ENCODE peak calls at places on chromosomes 16 and 17, in five cellular contexts. K is A549, P is GM23248, J is Peyer's patch, D is H1. X is an unnamed sample.

GRCh38 chr17:5912927-5913565 is 157.1 kb upstream of the WSCD1 start:
- DNase-seq in K (no peak), P (no peak), J (no peak), D (no peak), X (no peak)

GRCh38 chr17:27246537-27246936 is 47.4 kb upstream of the WSB1 start:
- DNase-seq in K (no peak), P (no peak), J (no peak), D (no peak), X (no peak)

GRCh38 chr16:72493681-72494415 is 321.9 kb upstream of the PMFBP1 start:
- DNase-seq in K (no peak), P (peak; percentile 82), J (no peak), D (no peak), X (peak; percentile 38)

GRCh38 chr17:42252528-42253172 is 23.5 kb downstream of the STAT5B start:
- DNase-seq in K (no peak), P (peak; percentile 40), J (no peak), D (no peak), X (peak; percentile 70)

GRCh38 chr17:81976332-81977210 is 858 bp upstream of the ASPSCR1 start:
- DNase-seq in K (no peak), P (peak; percentile 27), J (peak; percentile 65), D (no peak), X (no peak)

GRCh38 chr17:76492989-76493501 is 8.2 kb downstream of the RHBDF2 start:
- DNase-seq in K (no peak), P (peak; percentile 76), J (peak; percentile 85), D (no peak), X (peak; percentile 94)

GRCh38 chr16:80704751-80705150 is 99.6 kb downstream of the CDYL2 start:
- DNase-seq in K (no peak), P (no peak), J (no peak), D (no peak), X (no peak)

GRCh38 chr16:88769617-88770458 is 15.2 kb downstream of the PIEZO1 start:
- DNase-seq in K (peak; percentile 66), P (peak; percentile 59), J (peak; percentile 67), D (peak; percentile 60), X (peak; percentile 50)

GRCh38 chr16:10509534-10510025 is 70.8 kb downstream of the EMP2 start:
- DNase-seq in K (peak; percentile 82), P (peak; percentile 85), J (peak; percentile 78), D (peak; percentile 33), X (peak; percentile 80)

GRCh38 chr17:41655611-41656111 is 31.3 kb upstream of the KRT17 start:
- DNase-seq in K (no peak), P (no peak), J (peak; percentile 93), D (no peak), X (no peak)

GRCh38 chr16:8686879-8687278 is 12.5 kb downstream of the ABAT start:
- DNase-seq in K (no peak), P (no peak), J (no peak), D (no peak), X (no peak)

GRCh38 chr17:57708401-57708800 is 36.7 kb downstream of the CCDC182 start:
- DNase-seq in K (no peak), P (peak; percentile 39), J (no peak), D (no peak), X (no peak)

GRCh38 chr17:334974-335481 is 17.6 kb downstream of the RPH3AL start:
- DNase-seq in K (no peak), P (no peak), J (no peak), D (no peak), X (no peak)

GRCh38 chr17:71828182-71828596 is 292.6 kb upstream of the SOX9 start:
- DNase-seq in K (no peak), P (peak; percentile 78), J (no peak), D (peak; percentile 97), X (no peak)

GRCh38 chr17:14308965-14309879 is 8.3 kb downstream of the HS3ST3B1 start:
- DNase-seq in K (peak; percentile 43), P (peak; percentile 96), J (peak; percentile 94), D (peak; percentile 97), X (peak; percentile 92)

GRCh38 chr17:82050152-82050760 is 1.4 kb downstream of the RFNG start:
- DNase-seq in K (no peak), P (no peak), J (no peak), D (no peak), X (no peak)

GRCh38 chr17:59763861-59764260 is 56.4 kb downstream of the VMP1 start:
- DNase-seq in K (no peak), P (peak; percentile 85), J (no peak), D (no peak), X (peak; percentile 90)

GRCh38 chr16:84759906-84760305 is 59.9 kb upstream of the CRISPLD2 start:
- DNase-seq in K (no peak), P (no peak), J (no peak), D (no peak), X (no peak)

GRCh38 chr17:39702901-39703893 is 3.3 kb downstream of the ERBB2 start:
- DNase-seq in K (peak; percentile 59), P (no peak), J (no peak), D (no peak), X (peak; percentile 63)

GRCh38 chr16:59973966-59974365 is 1239.8 kb upstream of the GOT2 start:
- DNase-seq in K (no peak), P (peak; percentile 1), J (no peak), D (no peak), X (no peak)

DNA sequence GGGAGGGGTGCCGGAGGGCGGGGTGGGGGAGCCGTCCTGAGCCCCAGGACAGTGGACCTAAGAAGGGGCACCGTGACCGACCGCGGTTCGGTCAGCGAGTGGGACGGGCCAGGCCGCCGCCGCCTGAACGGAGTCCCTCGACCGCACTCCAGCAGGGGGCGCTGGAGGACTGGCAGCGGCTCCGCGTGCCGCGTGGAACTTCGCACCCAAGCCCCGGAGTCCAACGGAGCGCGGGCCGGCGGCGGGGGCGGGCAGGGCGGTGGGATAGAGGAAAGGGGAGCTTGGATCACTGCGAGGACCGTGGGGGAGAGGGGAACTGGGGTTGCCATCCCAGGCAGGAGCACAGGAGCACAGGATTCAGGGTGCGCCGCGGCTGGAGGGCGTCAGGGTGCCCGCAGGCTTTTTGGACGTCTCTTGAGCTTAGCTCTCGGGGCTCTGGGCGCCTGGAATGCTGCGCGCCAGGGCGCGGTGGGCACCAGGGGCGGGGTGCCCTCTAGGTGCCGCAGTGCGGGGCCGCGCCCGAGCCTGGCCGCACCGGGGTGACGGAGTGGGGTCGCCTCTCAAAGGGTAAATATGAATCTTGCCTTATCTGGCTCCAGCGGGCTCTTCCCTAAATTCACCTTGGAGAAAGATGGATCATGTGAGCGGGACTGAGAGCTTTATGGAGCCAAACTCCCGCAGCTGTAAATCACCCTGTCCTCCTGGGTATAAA is 379 bp upstream of the OTOP2 start:
- DNase-seq in K (peak; percentile 92), P (peak; percentile 71), J (peak; percentile 86), D (no peak), X (peak; percentile 30)
- H3K4me3 ChIP-seq in K (peak overlapping the region; percentile 46), P (no peak overlapping the region), J (peak overlapping the region; percentile 47), D (peak overlapping the region; percentile 33), X (peak overlapping the region; percentile 27)

GRCh38 chr16:29876186-29876577 is 13.2 kb upstream of the CDIPT start:
- DNase-seq in K (no peak), P (no peak), J (no peak), D (peak; percentile 49), X (no peak)
- H3K4me3 ChIP-seq in K (peak overlapping the region; percentile 43), P (peak overlapping the region; percentile 50), J (peak overlapping the region; percentile 36), D (peak overlapping the region; percentile 48), X (peak overlapping the region; percentile 50)

DNA sequence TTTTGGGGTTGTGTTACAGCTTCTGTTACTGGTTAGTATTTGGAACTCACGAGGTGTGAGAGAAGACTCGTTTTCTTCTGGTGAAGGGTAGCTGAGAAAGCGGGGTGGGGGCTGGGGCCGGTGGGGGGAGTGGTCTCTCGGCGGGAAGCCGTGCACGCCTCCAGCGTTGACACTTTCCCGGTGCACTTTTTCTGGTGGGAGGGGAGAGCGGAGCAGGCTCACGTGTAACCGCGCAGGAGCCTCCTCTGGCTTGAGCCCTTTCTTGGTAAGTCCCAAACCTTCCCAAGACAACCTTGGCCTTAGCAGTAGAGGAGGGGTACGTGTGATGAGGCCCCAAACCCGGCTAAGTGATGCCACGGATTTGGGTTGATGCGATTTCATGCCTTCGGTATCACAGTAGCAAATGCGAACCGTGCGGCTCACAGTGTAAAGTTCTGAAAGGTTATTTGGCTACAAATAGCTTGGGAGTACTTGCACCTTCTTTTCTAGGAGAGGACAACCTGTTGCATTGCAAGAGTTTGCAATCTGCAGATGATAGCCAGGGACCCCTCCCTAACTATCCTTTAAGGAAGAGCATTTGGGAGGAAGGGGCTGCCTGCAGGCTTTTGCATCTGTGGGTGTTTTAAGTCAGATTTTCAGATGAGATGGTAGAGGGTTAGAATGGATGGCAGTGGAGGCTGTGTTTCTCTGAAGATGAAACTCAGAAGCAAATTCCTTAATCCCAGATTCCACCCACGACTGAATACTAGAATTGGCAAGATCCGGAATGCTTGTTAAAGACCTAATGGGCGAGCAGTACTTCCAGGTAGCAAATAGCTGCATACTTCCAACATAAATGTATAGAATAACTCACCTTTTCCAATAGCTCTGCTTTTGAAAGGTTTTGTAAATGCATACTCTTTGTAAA is 1.5 kb downstream of the HLF start:
- DNase-seq in K (no peak), P (peak; percentile 9), J (peak; percentile 44), D (no peak), X (no peak)
- H3K4me3 ChIP-seq in K (peak overlapping the region; percentile 58), P (no peak overlapping the region), J (peak overlapping the region; percentile 67), D (peak overlapping the region; percentile 25), X (no peak overlapping the region)

DNA sequence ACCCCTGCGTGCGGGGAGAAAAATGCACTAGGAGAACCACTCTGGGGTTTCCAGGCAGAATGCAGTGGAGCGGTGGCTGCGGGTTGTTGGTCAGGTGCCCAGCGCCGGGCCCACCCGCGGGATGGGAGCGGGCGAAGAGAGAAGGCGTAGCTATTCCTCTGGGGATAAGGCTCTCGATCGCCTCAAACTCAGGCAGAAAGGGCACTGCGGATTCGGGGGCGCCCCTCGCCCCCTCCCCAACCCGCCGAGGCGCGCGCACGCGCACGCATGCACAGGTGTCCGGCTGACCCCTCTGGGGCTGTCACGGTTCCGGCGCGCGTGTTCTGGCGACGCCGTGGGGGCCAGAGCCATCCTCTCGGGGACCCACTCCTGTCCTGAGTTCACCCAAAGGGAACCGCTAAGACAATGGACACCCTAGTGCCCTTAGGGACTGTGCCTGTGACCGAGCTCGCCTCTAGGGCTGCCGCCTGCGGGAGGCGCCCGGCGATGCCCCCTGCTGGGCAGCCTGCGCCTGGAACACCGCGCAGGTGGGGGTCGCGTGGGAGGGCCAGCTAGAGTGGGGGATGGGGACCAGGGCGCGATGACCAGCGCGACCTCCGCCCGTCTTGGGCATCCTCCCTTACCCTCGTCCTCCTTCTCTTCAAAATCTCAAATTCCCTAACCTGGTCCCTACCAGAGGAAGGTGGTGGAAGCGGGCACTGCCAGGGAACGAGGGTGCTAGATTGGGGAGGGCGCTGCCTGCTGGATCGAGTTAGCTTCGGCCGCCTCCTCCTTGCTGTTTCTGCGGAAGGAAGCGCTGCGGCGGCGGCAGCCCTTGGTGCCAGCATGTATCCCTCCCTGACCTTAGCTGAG is 14.4 kb upstream of the CBX8 start:
- DNase-seq in K (peak; percentile 94), P (peak; percentile 49), J (no peak), D (no peak), X (no peak)
- H3K4me3 ChIP-seq in K (peak overlapping the region; percentile 51), P (no peak overlapping the region), J (no peak overlapping the region), D (no peak overlapping the region), X (no peak overlapping the region)

X was measured in fibroblast of villous mesenchyme.